ENCODE peak calls at places on chromosomes 6 and 20, in six cellular contexts. H is uterus, E is heart right ventricle, W is HT-29, V is KBM-7, T is HS-27A. F is an unnamed sample.
A peak's percentile ranks its signal among the peaks of the same experiment; 100 is the strongest.

GRCh38 chr6:27601668-27602254 is 128.9 kb upstream of the ZNF184 start:
- DNase-seq in H (no peak), E (no peak), W (no peak), V (peak; percentile 63), T (no peak), F (no peak)

GRCh38 chr6:43805695-43806040 is 35.7 kb downstream of the VEGFA start:
- DNase-seq in H (no peak), E (no peak), W (no peak), V (no peak), T (no peak), F (no peak)

GRCh38 chr20:11170025-11170424 is 496.2 kb upstream of the JAG1 start:
- DNase-seq in H (no peak), E (no peak), W (no peak), V (no peak), T (no peak), F (no peak)

GRCh38 chr6:144661101-144661806 is 376.1 kb downstream of the UTRN start:
- DNase-seq in H (no peak), E (no peak), W (peak; percentile 90), V (no peak), T (no peak), F (no peak)

GRCh38 chr6:78910611-78911134 is 43.3 kb downstream of the IRAK1BP1 start:
- DNase-seq in H (peak; percentile 16), E (peak; percentile 28), W (no peak), V (no peak), T (no peak), F (no peak)

GRCh38 chr6:116616757-116617093 is 446 bp downstream of the RSPH4A start:
- DNase-seq in H (no peak), E (peak; percentile 15), W (no peak), V (no peak), T (no peak), F (no peak)

GRCh38 chr6:14922306-14922705 is 323.6 kb upstream of the JARID2 start:
- DNase-seq in H (no peak), E (no peak), W (no peak), V (peak; percentile 68), T (no peak), F (no peak)

GRCh38 chr6:73024598-73024997 is 200.7 kb downstream of the KHDC1L start:
- DNase-seq in H (no peak), E (no peak), W (no peak), V (no peak), T (no peak), F (no peak)

GRCh38 chr6:109327502-109327901 is 54.8 kb downstream of the CD164 start:
- DNase-seq in H (no peak), E (no peak), W (no peak), V (no peak), T (no peak), F (no peak)

GRCh38 chr20:47274449-47275108 is 81.9 kb downstream of the ZMYND8 start:
- DNase-seq in H (no peak), E (no peak), W (peak; percentile 45), V (peak; percentile 11), T (peak; percentile 79), F (peak; percentile 6)

GRCh38 chr20:17059465-17059864 is 167.4 kb upstream of the PCSK2 start:
- DNase-seq in H (no peak), E (no peak), W (peak; percentile 4), V (no peak), T (peak; percentile 9), F (no peak)